ENCODE peak calls at places on chromosomes 2 and 18, in eight cellular contexts. U is AG09309; V is OCI-LY7; H is cardiac fibroblast; Q is mammary epithelial cell; T is hepatocyte; M is CD8-positive, alpha-beta T cell; P is neural progenitor cell. I is an unnamed sample.

GRCh38 chr2:189638305-189639002 is 22.8 kb upstream of the ASNSD1 start:
- DNase-seq in U (no peak), V (no peak), H (no peak), Q (no peak), T (no peak), M (no peak), P (no peak), I (no peak)

GRCh38 chr2:235774153-235774552 is 280.3 kb downstream of the AGAP1 start:
- DNase-seq in U (no peak), V (no peak), H (no peak), Q (no peak), T (no peak), M (no peak), P (no peak), I (no peak)

GRCh38 chr2:168160897-168161296 is 86.5 kb downstream of the STK39 start:
- DNase-seq in U (no peak), V (peak), H (peak), Q (no peak), T (no peak), M (no peak), P (peak), I (no peak)

GRCh38 chr2:66854304-66854703 is 419.4 kb downstream of the MEIS1 start:
- DNase-seq in U (no peak), V (no peak), H (peak), Q (no peak), T (no peak), M (no peak), P (no peak), I (no peak)

GRCh38 chr2:47070920-47071824 is 83.9 kb downstream of the STPG4 start:
- DNase-seq in U (peak), V (peak), H (peak), Q (peak), T (no peak), M (peak), P (no peak), I (no peak)

GRCh38 chr18:28875059-28875458 is 698.1 kb upstream of the CDH2 start:
- DNase-seq in U (peak), V (no peak), H (no peak), Q (no peak), T (no peak), M (no peak), P (no peak), I (no peak)

GRCh38 chr2:177078416-177078815 is 134.2 kb upstream of the HNRNPA3 start:
- DNase-seq in U (no peak), V (no peak), H (peak), Q (peak), T (peak), M (no peak), P (no peak), I (peak)

GRCh38 chr2:129734343-129735034 is 245.0 kb upstream of the RAB6C start:
- DNase-seq in U (no peak), V (no peak), H (no peak), Q (no peak), T (no peak), M (no peak), P (no peak), I (no peak)

GRCh38 chr2:172712251-172712650 is 23.4 kb upstream of the RAPGEF4 start:
- DNase-seq in U (no peak), V (no peak), H (no peak), Q (no peak), T (no peak), M (no peak), P (no peak), I (no peak)

GRCh38 chr2:69652206-69652605 is 8.7 kb upstream of the AAK1 start:
- DNase-seq in U (peak), V (no peak), H (peak), Q (peak), T (peak), M (no peak), P (no peak), I (peak)

GRCh38 chr2:12617853-12618252 is 98.9 kb upstream of the TRIB2 start:
- DNase-seq in U (no peak), V (no peak), H (no peak), Q (no peak), T (no peak), M (no peak), P (no peak), I (no peak)

GRCh38 chr18:59878644-59879043 is 21.2 kb upstream of the PMAIP1 start:
- DNase-seq in U (no peak), V (no peak), H (no peak), Q (no peak), T (no peak), M (no peak), P (no peak), I (no peak)

GRCh38 chr18:74392323-74392722 is 64.8 kb downstream of the DIPK1C start:
- DNase-seq in U (no peak), V (no peak), H (no peak), Q (no peak), T (no peak), M (no peak), P (no peak), I (no peak)

GRCh38 chr2:109351164-109351756 is 222.3 kb downstream of the SH3RF3 start:
- DNase-seq in U (peak), V (no peak), H (peak), Q (peak), T (no peak), M (no peak), P (no peak), I (peak)

GRCh38 chr2:215895330-215895729 is 118.0 kb downstream of the MREG start:
- DNase-seq in U (no peak), V (no peak), H (no peak), Q (no peak), T (no peak), M (no peak), P (no peak), I (no peak)

GRCh38 chr2:46519265-46519664 is 39.9 kb downstream of the TMEM247 start:
- DNase-seq in U (no peak), V (no peak), H (no peak), Q (no peak), T (no peak), M (no peak), P (no peak), I (no peak)

GRCh38 chr18:2304378-2305175 is 266.7 kb downstream of the METTL4 start:
- DNase-seq in U (no peak), V (no peak), H (peak), Q (peak), T (no peak), M (no peak), P (no peak), I (peak)

GRCh38 chr2:233061591-233062446 is 1.7 kb downstream of the INPP5D start:
- DNase-seq in U (no peak), V (peak), H (peak), Q (no peak), T (peak), M (peak), P (peak), I (no peak)

GRCh38 chr18:57910134-57910533 is 107.0 kb upstream of the ATP8B1 start:
- DNase-seq in U (no peak), V (no peak), H (no peak), Q (no peak), T (no peak), M (no peak), P (no peak), I (no peak)

GRCh38 chr18:57909620-57910019 is 106.5 kb upstream of the ATP8B1 start:
- DNase-seq in U (no peak), V (no peak), H (no peak), Q (peak), T (peak), M (no peak), P (no peak), I (no peak)

GRCh38 chr18:57910817-57911216 is 107.7 kb upstream of the ATP8B1 start:
- DNase-seq in U (no peak), V (peak), H (no peak), Q (no peak), T (no peak), M (no peak), P (peak), I (no peak)

GRCh38 chr18:57908092-57908491 is 105.0 kb upstream of the ATP8B1 start:
- DNase-seq in U (no peak), V (no peak), H (no peak), Q (no peak), T (no peak), M (no peak), P (no peak), I (no peak)

DNA sequence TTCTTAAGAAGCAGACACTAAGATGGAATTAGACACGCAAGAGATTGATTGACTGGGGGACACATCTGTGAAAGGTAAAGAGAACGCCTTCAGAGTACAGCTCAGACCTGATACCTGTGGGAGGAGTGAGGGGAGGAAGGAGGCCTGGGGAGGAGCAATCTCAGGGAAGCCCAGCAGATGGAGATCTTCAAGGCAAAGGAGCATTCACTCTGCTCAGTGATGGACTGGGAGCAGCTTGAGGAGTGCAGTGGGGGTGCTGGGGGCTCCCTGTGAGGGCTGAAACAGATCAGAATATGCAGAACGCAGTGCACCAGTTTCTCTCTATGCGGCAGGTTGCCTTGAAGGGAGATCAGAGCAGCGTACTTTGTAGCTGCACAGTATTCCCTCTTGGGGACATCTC is 103.7 kb upstream of the ATP8B1 start:
- DNase-seq in U (no peak), V (no peak), H (no peak), Q (peak), T (no peak), M (no peak), P (peak), I (no peak)
- TF ChIP-seq CTCF in U (peak), V (no peak), H (peak), Q (peak), T (no peak), M (no peak), P (peak), I (peak)

GRCh38 chr2:42049411-42050349 is 1.9 kb downstream of the PKDCC start:
- DNase-seq in U (no peak), V (no peak), H (no peak), Q (no peak), T (no peak), M (no peak), P (no peak), I (no peak)

GRCh38 chr2:42048318-42049251 is 764 bp downstream of the PKDCC start:
- DNase-seq in U (no peak), V (no peak), H (peak), Q (no peak), T (no peak), M (no peak), P (peak), I (no peak)

GRCh38 chr2:42045956-42046748 is 1.7 kb upstream of the PKDCC start:
- DNase-seq in U (no peak), V (no peak), H (no peak), Q (no peak), T (no peak), M (no peak), P (peak), I (no peak)

GRCh38 chr2:42046819-42047487 is 868 bp upstream of the PKDCC start:
- DNase-seq in U (no peak), V (no peak), H (no peak), Q (no peak), T (peak), M (peak), P (peak), I (no peak)

GRCh38 chr2:42047488-42048317 is at the start of gene PKDCC:
- DNase-seq in U (no peak), V (no peak), H (peak), Q (peak), T (peak), M (peak), P (peak), I (no peak)
- H3K4me3 ChIP-seq in U (peak), V (no peak), H (peak), Q (no peak), T (peak), M (peak), P (peak), I (peak)

DNA sequence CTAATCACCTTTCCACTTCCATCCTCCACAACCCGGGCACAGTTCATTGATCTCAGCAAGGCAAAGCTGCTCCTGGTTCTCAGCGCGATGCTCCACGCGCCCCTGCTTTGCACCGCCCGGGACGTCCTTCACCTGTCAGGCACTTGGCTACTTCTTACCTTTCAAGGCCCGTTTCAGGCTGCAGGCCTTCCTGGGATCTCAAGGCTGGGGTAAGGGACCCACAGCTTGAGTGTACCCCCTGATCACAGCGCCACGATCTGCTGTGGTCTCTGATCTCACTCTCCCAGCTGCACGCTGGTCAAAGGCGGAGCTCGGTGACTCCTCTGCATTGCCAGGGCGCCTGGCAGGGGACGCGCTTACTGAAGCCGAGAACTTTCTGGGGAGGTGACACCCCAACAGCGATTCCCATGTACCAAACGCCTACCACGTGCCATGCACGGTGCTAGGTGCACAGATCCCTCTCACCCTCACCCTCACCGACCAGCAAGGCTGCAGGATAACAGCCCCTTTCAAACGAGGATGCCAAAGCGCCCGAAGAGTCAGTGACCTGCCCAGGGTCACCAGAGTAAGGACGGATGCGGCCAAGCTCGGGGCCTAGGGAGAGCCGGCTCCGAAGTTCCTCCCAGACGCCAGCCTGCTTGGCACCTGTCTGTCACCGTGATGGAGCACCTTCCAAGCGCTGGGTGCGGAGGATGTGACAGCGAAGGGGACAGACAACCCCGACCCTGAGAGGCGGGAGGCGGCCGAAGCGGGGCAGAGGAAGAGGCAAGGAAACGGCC is 818 bp downstream of the ITGB1BP1 start:
- DNase-seq in U (no peak), V (peak), H (peak), Q (peak), T (peak), M (peak), P (peak), I (peak)
- TF ChIP-seq CTCF in U (no peak), V (peak), H (no peak), Q (no peak), T (no peak), M (no peak), P (no peak), I (peak)

GRCh38 chr2:166360906-166361305 is 14.8 kb downstream of the SCN9A start:
- DNase-seq in U (no peak), V (no peak), H (no peak), Q (no peak), T (no peak), M (no peak), P (no peak), I (no peak)

GRCh38 chr2:166365239-166365638 is 10.5 kb downstream of the SCN9A start:
- DNase-seq in U (no peak), V (no peak), H (no peak), Q (no peak), T (no peak), M (no peak), P (no peak), I (no peak)

GRCh38 chr2:166364476-166365161 is 11.1 kb downstream of the SCN9A start:
- DNase-seq in U (no peak), V (no peak), H (no peak), Q (no peak), T (no peak), M (no peak), P (no peak), I (no peak)

GRCh38 chr2:166360426-166360825 is 15.3 kb downstream of the SCN9A start:
- DNase-seq in U (no peak), V (no peak), H (no peak), Q (no peak), T (no peak), M (no peak), P (no peak), I (no peak)

GRCh38 chr2:166361351-166362153 is 14.2 kb downstream of the SCN9A start:
- DNase-seq in U (no peak), V (peak), H (peak), Q (no peak), T (peak), M (no peak), P (peak), I (no peak)
- H3K4me3 ChIP-seq in U (no peak), V (no peak), H (no peak), Q (no peak), T (no peak), M (no peak), P (no peak), I (no peak)

DNA sequence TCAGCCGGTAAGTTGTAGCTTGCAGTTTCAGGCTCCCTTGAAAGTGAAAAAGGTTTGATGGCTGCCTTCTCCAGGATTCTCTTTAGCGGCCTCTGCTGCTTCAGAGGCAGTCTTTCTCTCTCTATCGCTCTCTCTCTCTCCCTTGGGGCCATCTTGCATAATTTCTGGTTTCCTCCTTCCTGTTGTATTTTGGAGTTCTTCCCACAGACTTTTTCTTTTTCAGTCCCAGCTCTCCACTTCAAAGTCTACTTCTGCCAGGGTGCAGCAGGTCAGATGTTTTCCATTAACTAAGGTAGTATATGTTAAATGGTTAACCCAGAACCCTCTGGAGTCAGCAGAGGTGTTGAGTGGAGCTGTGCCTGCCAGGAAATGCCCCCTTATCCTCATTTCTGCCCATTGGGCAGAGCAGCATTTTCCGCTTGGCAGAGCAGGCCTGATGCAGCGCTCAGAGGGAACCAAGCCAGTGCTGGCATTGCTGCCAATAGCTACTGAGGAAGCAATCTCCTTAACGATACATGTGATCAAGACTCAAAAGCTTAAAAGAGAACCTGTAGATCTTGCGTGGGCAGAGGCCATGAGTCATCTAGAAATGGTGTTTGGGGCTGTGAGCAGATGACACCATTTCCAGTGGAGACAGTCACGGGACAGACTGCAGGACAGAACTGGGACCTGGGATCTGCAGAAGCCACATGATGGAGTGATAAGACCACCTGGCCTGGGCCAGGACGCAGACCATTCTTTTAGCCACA is 20.8 kb downstream of the DBI start:
- DNase-seq in U (peak), V (no peak), H (peak), Q (peak), T (peak), M (no peak), P (no peak), I (no peak)
- TF ChIP-seq CTCF in U (peak), V (peak), H (peak), Q (peak), T (peak), M (no peak), P (no peak), I (no peak)

GRCh38 chr2:85409719-85410583 is at the start of gene CAPG:
- DNase-seq in U (no peak), V (peak), H (no peak), Q (peak), T (peak), M (peak), P (no peak), I (no peak)
- H3K4me3 ChIP-seq in U (no peak), V (peak), H (no peak), Q (peak), T (no peak), M (no peak), P (no peak), I (no peak)

GRCh38 chr2:102018823-102019445 is 27.2 kb downstream of the IL1R2 start:
- DNase-seq in U (no peak), V (no peak), H (peak), Q (no peak), T (no peak), M (no peak), P (no peak), I (no peak)
- TF ChIP-seq CTCF in U (no peak), V (no peak), H (no peak), Q (no peak), T (no peak), M (no peak), P (no peak), I (no peak)

GRCh38 chr18:21275645-21276044 is 33.6 kb downstream of the GREB1L start:
- DNase-seq in U (no peak), V (no peak), H (no peak), Q (no peak), T (no peak), M (no peak), P (no peak), I (no peak)
- H3K4me3 ChIP-seq in U (no peak), V (no peak), H (no peak), Q (no peak), T (no peak), M (no peak), P (no peak), I (no peak)

GRCh38 chr2:71689393-71689792 is 236.0 kb downstream of the DYSF start:
- DNase-seq in U (no peak), V (no peak), H (no peak), Q (no peak), T (no peak), M (no peak), P (no peak), I (no peak)
- TF ChIP-seq CTCF in U (no peak), V (no peak), H (no peak), Q (no peak), T (no peak), M (no peak), P (no peak), I (no peak)

GRCh38 chr18:63249781-63250180 is 69.8 kb downstream of the BCL2 start:
- DNase-seq in U (no peak), V (no peak), H (no peak), Q (no peak), T (no peak), M (peak), P (no peak), I (no peak)

GRCh38 chr18:63255435-63255834 is 64.1 kb downstream of the BCL2 start:
- DNase-seq in U (no peak), V (no peak), H (no peak), Q (no peak), T (no peak), M (no peak), P (no peak), I (no peak)

GRCh38 chr18:63254716-63255399 is 64.7 kb downstream of the BCL2 start:
- DNase-seq in U (no peak), V (no peak), H (no peak), Q (no peak), T (no peak), M (no peak), P (no peak), I (no peak)

GRCh38 chr18:63253428-63254372 is 65.9 kb downstream of the BCL2 start:
- DNase-seq in U (peak), V (no peak), H (peak), Q (peak), T (no peak), M (no peak), P (no peak), I (no peak)

DNA sequence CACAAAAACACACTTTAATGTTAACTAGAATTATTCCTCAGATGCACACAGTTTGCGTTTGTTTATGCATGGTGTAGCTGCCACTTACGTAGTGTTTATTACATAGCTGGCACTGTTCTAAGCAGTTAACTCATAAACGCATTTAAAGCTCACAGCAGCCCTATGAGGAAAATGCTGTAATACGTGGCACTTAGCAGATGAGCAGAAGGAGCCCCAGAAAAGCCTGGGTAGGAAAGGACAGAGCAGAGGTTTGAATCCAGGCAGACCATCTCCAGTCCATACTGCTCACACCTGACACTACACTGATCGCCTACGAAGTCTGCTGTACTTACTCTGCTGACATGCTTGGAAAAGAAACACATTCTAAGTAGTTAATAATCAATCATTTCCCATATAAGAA is 66.6 kb downstream of the BCL2 start:
- DNase-seq in U (no peak), V (no peak), H (no peak), Q (no peak), T (no peak), M (no peak), P (no peak), I (no peak)
- H3K4me3 ChIP-seq in U (no peak), V (no peak), H (no peak), Q (no peak), T (no peak), M (no peak), P (no peak), I (no peak)

I was measured in LNCaP clone FGC.